ENCODE peak calls at places on chromosomes 3 and 15, in five cellular contexts. J is Peyer's patch, P is right atrium auricular region, O is neuronal stem cell, Q is thoracic aorta. V is an unnamed sample. For H3K4me1 and H3K9me3, the result is how much of the 10 kb centered on the place peaks cover.

GRCh38 chr3:44883999-44884431 is 9.6 kb downstream of the TGM4 start:
- DNase-seq in O (no peak), J (no peak), P (no peak), Q (no peak), V (no peak)

GRCh38 chr3:116256843-116257485 is 188.3 kb downstream of the LSAMP start:
- DNase-seq in J (no peak), O (no peak), P (no peak), Q (no peak), V (no peak)

GRCh38 chr3:37198547-37198946 is 24.2 kb upstream of the LRRFIP2 start:
- DNase-seq in P (no peak), J (no peak), O (no peak), Q (no peak), V (no peak)

GRCh38 chr3:112653881-112654300 is 12.9 kb upstream of the CCDC80 start:
- DNase-seq in O (no peak), J (no peak), P (peak), Q (no peak), V (no peak)

GRCh38 chr3:184543256-184543655 is 18.3 kb upstream of the EPHB3 start:
- DNase-seq in O (no peak), J (no peak), P (no peak), Q (no peak), V (no peak)

GRCh38 chr3:175208316-175208715 is 349.2 kb downstream of the NAALADL2 start:
- DNase-seq in Q (no peak), J (no peak), P (no peak), O (no peak), V (no peak)

GRCh38 chr3:182682263-182683229 is 110.8 kb upstream of the ATP11B start:
- DNase-seq in P (no peak), J (peak), O (peak), Q (no peak), V (peak)

GRCh38 chr3:194750409-194750808 is 64.7 kb downstream of the FAM43A start:
- DNase-seq in P (no peak), O (peak), J (peak), Q (no peak), V (no peak)

GRCh38 chr3:101571028-101571895 is 2.7 kb upstream of the PCNP start:
- DNase-seq in J (no peak), O (no peak), P (no peak), Q (no peak), V (no peak)

GRCh38 chr15:100042558-100042957 is 299.2 kb downstream of the ADAMTS17 start:
- DNase-seq in Q (no peak), J (no peak), P (no peak), O (no peak), V (no peak)

GRCh38 chr15:69578792-69579587 is 126.4 kb downstream of the RPLP1 start:
- DNase-seq in P (no peak), O (no peak), J (peak), Q (peak), V (no peak)

GRCh38 chr3:111749171-111750170 is 109.6 kb upstream of the PHLDB2 start:
- DNase-seq in J (no peak), Q (no peak), P (no peak), O (no peak), V (no peak)

GRCh38 chr3:196970547-196971093 is 2.0 kb upstream of the PIGZ start:
- DNase-seq in Q (no peak), J (no peak), O (no peak), P (no peak), V (no peak)

GRCh38 chr15:34239151-34239761 is 14.4 kb downstream of the EMC4 start:
- DNase-seq in Q (no peak), P (no peak), O (no peak), J (no peak), V (no peak)

GRCh38 chr15:71565006-71565405 is 245.3 kb upstream of the NR2E3 start:
- DNase-seq in J (peak), O (no peak), P (no peak), Q (no peak), V (no peak)

GRCh38 chr3:37853691-37854413 is 7.8 kb upstream of the CTDSPL start:
- DNase-seq in J (peak), Q (no peak), O (no peak), P (no peak), V (no peak)

GRCh38 chr3:188581791-188582190 is 427.8 kb downstream of the LPP start:
- DNase-seq in Q (no peak), J (no peak), O (no peak), P (no peak), V (no peak)

GRCh38 chr3:39287216-39287858 is 7.5 kb upstream of the CX3CR1 start:
- DNase-seq in J (no peak), Q (no peak), P (no peak), O (no peak), V (no peak)

GRCh38 chr15:67829647-67830504 is 4.6 kb downstream of the SKOR1 start:
- DNase-seq in P (no peak), Q (no peak), J (no peak), O (no peak), V (no peak)
- H3K4me1 ChIP-seq in P (under half), Q (half or more), J (half or more), O (under half), V (half or more)

GRCh38 chr3:49199900-49200281 is 28.5 kb downstream of the KLHDC8B start:
- DNase-seq in Q (no peak), P (no peak), J (no peak), O (no peak), V (no peak)
- H3K4me3 ChIP-seq in Q (peak), P (peak), J (no peak), O (no peak), V (no peak)

DNA sequence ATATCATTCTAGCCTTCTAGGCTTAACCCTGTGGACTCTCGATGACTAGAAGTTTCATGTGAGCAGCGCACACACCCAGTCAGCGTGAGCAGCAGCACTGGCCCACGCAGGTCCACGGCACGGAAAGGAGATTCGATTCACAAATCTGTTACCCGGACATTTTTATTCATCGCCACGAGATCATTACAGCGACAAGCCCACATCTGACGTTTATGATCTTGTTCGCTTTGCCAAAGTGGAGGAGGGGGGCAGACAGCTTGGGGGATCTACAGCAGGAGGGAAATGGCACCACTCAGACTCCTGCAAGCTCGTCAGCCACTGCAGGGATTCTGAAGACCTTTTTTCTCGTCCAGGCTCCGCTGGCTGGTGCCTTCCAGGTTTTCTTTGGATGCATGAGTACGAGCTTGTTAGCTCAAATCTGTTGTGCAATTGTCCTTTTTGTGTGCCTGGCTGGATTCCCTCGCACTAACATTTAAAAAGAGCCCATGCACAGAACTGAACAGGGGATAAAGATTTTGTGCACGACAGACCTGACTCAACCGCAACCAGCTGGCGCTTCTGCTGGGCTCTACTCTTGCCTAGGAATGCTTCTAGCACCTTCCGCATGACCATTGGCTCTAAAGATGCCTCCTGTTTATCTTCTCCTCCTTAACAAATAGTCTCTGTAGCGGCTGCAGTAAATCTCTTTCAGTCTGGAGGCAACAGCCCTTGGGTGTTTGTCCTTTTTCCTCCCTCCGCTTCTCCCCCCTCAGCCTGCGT is 938.5 kb downstream of the MCTP2 start:
- DNase-seq in P (peak), J (peak), Q (no peak), O (no peak), V (no peak)
- H3K9me3 ChIP-seq in P (under half), J (under half), Q (under half), O (under half), V (under half)

GRCh38 chr3:30646181-30646876 is 39.9 kb downstream of the TGFBR2 start:
- DNase-seq in P (no peak), O (no peak), J (no peak), Q (no peak), V (no peak)

GRCh38 chr3:30645077-30645476 is 38.7 kb downstream of the TGFBR2 start:
- DNase-seq in J (no peak), O (no peak), P (no peak), Q (no peak), V (no peak)

GRCh38 chr3:30644615-30645014 is 38.2 kb downstream of the TGFBR2 start:
- DNase-seq in J (peak), Q (no peak), O (no peak), P (peak), V (peak)

GRCh38 chr3:30648670-30649357 is 42.4 kb downstream of the TGFBR2 start:
- DNase-seq in O (no peak), P (no peak), Q (no peak), J (no peak), V (no peak)

DNA sequence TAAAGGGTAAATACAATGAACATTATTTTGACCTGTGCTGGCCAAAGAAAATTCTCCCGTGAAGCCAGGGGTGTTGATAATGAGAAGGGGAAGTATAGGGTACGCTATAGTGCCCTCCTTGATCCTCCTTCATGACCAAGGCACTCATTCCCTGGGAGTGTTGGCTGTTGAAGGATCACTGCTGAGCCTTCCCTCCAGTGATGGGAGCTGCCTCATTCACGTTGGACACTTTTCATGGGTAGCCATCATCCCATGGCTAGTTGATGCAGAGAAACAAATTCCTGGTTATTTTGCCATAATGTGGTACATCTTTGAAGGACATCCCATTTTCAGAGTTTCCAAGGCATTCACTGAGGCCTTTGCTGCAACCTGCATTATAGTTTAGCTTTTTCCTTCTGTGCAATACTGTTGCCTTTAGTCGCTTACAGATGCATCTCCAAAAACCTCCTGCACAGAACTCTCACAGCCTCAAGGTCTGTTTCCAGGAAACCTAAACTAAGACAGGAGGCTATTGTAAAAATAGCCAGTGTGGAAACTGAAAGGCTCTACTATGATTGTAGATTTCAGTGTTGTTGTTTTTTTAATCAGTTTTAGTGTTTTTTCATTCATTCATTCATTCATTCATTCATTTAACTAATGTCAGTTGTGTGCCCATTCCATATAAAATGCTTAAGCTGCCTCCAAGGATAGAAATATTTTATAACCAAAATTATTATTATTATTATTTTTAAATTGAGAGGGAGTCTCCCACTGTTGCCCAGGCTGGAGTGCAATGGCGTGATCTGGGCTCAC is 40.8 kb downstream of the TGFBR2 start:
- DNase-seq in Q (no peak), P (no peak), O (no peak), J (no peak), V (no peak)
- H3K4me1 ChIP-seq in Q (under half), P (under half), O (under half), J (half or more), V (half or more)

GRCh38 chr3:12983326-12983725 is 89.9 kb downstream of the IQSEC1 start:
- DNase-seq in P (no peak), O (no peak), Q (no peak), J (no peak), V (no peak)

GRCh38 chr3:12985148-12985547 is 88.1 kb downstream of the IQSEC1 start:
- DNase-seq in P (no peak), J (no peak), Q (no peak), O (no peak), V (no peak)

GRCh38 chr3:12982619-12983101 is 90.6 kb downstream of the IQSEC1 start:
- DNase-seq in J (no peak), O (no peak), P (no peak), Q (no peak), V (no peak)

GRCh38 chr3:12986031-12986430 is 87.2 kb downstream of the IQSEC1 start:
- DNase-seq in Q (no peak), P (no peak), J (no peak), O (no peak), V (no peak)

DNA sequence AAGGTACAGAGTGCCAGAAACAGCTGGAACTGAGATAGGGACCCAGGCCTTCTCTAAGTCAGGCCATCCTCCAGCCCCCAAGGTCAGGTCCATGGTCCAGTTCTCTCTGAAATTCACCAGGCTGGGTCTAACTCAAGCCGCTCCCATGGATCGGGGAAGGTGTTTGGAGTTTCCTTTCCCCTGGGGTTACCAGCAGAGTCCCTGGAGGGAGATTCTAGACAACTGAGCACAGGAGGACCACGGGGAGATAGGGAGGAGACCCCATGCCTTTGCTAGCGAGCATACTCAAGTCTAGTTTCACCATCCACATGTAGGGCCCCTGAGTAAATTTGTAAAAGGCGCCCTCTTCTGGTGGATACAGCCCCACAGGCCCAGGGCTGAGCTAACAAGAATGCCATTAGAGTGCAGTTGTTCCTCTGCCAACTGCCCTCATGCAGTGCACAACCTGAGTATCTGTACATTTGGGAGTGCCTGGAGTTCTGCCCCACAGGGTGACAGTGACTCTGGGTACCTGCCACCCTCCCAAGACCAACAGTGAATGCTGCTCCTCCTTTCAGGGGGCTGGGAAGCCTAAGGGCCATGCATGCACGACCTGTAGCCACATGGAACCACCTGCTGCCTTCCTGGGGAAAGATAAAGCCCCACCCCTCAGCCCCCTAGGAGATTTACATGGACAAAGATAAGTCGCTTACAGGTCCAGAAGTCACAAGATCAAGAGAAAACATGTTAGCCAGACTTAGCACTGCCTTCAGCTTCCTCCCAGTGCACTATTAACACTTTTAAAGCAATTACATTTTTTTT is 89.0 kb downstream of the IQSEC1 start:
- DNase-seq in Q (no peak), O (no peak), J (peak), P (no peak), V (peak)
- H3K4me3 ChIP-seq in Q (no peak), O (no peak), J (no peak), P (no peak), V (no peak)

GRCh38 chr3:147422226-147422933 is 13.2 kb downstream of the ZIC1 start:
- DNase-seq in P (no peak), J (no peak), Q (no peak), O (peak), V (no peak)
- H3K9me3 ChIP-seq in P (under half), J (under half), Q (under half), O (under half), V (under half)

GRCh38 chr3:129758921-129759320 is 134.6 kb downstream of the TMCC1 start:
- DNase-seq in Q (no peak), O (no peak), P (no peak), J (no peak), V (no peak)
- H3K4me1 ChIP-seq in Q (under half), O (under half), P (under half), J (under half), V (under half)

DNA sequence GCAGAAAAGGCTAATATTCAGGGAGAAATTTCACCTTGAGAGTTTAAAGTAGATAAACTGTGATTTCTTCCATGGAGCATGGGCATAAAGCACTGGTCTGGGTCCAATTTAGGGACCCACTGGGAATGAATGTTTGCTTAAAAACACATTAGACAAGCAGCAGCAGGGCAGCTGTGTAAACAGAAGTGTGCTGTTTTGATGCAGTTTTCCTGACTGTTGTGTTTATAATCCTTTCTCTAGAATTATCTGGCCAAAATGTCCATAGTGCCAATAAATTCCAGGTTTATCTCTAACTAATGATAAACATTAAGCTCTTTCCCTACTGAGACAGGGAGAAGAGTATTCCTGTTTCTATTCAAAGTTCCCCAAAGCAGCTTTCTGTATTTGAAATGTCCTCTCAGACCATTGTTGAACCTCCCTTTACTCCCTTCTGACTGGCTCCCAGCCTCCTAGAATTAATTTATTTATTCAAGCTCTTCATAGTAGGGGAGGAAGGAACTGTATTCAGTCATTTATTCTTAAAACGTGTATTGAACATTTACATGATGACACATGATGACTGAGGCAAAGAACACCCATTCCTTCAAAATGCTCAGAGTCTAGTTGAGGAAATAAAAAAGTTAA is 7.0 kb upstream of the TM4SF18 start:
- DNase-seq in P (no peak), J (no peak), O (no peak), Q (no peak), V (no peak)
- H3K4me3 ChIP-seq in P (no peak), J (no peak), O (no peak), Q (peak), V (no peak)

GRCh38 chr3:75727985-75728384 is 57.4 kb downstream of the ZNF717 start:
- DNase-seq in J (no peak), P (no peak), O (no peak), Q (no peak), V (no peak)
- H3K9me3 ChIP-seq in J (under half), P (under half), O (under half), Q (half or more), V (under half)

GRCh38 chr15:78072080-78072892 is 5.2 kb downstream of the TBC1D2B start:
- DNase-seq in O (no peak), Q (no peak), P (no peak), J (peak), V (no peak)

GRCh38 chr15:78075490-78076230 is 1.9 kb downstream of the TBC1D2B start:
- DNase-seq in Q (no peak), J (peak), P (no peak), O (peak), V (no peak)

GRCh38 chr15:78071378-78071777 is 6.1 kb downstream of the TBC1D2B start:
- DNase-seq in Q (no peak), O (no peak), J (no peak), P (no peak), V (no peak)

GRCh38 chr15:78070049-78070698 is 7.3 kb downstream of the TBC1D2B start:
- DNase-seq in Q (no peak), P (no peak), O (no peak), J (peak), V (peak)

DNA sequence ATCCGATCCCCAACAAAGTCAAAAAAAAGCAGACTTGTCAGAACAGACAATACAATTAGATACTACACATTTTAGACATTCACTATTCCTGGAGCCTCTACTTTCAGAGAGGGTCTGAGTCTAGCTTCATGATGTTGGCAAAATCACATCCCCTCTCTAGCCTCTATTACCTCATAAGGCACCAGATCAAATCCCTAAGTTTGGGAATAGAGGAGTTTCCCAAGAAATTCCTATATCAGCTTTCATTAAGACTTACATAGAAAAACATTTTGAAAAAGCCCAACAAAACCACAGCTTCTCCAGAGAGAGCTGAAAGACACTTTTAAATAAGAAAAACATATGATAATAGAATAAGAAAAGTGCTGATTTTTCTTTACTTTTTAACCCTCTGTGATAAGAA is 4.5 kb downstream of the TBC1D2B start:
- DNase-seq in J (no peak), O (no peak), P (no peak), Q (no peak), V (no peak)
- H3K4me1 ChIP-seq in J (half or more), O (under half), P (under half), Q (half or more), V (half or more)